ENCODE peak calls at places on chromosomes 3 and 15, in four cellular contexts. One of them, this sample, is unnamed.

GRCh38 chr15:74212494-74212893 is 9.9 kb upstream of the STRA6 start:
- DNase-seq in A549: no peak
- DNase-seq in IMR-90: no peak
- DNase-seq in cardiac muscle cell: no peak
- DNase-seq in this sample: no peak

GRCh38 chr15:66565731-66566130 is at the start of gene LCTL:
- DNase-seq in A549: no peak
- DNase-seq in IMR-90: peak; percentile 72
- DNase-seq in cardiac muscle cell: peak; percentile 34
- DNase-seq in this sample: no peak

GRCh38 chr3:149114458-149114857 is 15.0 kb upstream of the HPS3 start:
- DNase-seq in A549: no peak
- DNase-seq in IMR-90: no peak
- DNase-seq in cardiac muscle cell: no peak
- DNase-seq in this sample: no peak

GRCh38 chr3:87798567-87798947 is 260.2 kb downstream of the CGGBP1 start:
- DNase-seq in A549: no peak
- DNase-seq in IMR-90: no peak
- DNase-seq in cardiac muscle cell: no peak
- DNase-seq in this sample: no peak

GRCh38 chr15:88274534-88275460 is 18.3 kb upstream of the NTRK3 start:
- DNase-seq in A549: peak; percentile 91
- DNase-seq in IMR-90: peak; percentile 50
- DNase-seq in cardiac muscle cell: peak; percentile 79
- DNase-seq in this sample: peak; percentile 52

GRCh38 chr3:176766862-176767261 is 430.4 kb downstream of the TBL1XR1 start:
- DNase-seq in A549: no peak
- DNase-seq in IMR-90: no peak
- DNase-seq in cardiac muscle cell: no peak
- DNase-seq in this sample: no peak

GRCh38 chr3:126858401-126858800 is 124.5 kb upstream of the PLXNA1 start:
- DNase-seq in A549: no peak
- DNase-seq in IMR-90: no peak
- DNase-seq in cardiac muscle cell: no peak
- DNase-seq in this sample: no peak

GRCh38 chr15:42457445-42458442 is 33.2 kb downstream of the ZNF106 start:
- DNase-seq in A549: no peak
- DNase-seq in IMR-90: peak; percentile 94
- DNase-seq in cardiac muscle cell: peak; percentile 93
- DNase-seq in this sample: no peak

GRCh38 chr3:175932586-175932985 is 1073.5 kb downstream of the NAALADL2 start:
- DNase-seq in A549: no peak
- DNase-seq in IMR-90: peak; percentile 6
- DNase-seq in cardiac muscle cell: no peak
- DNase-seq in this sample: no peak

GRCh38 chr3:31699309-31699953 is 166.7 kb downstream of the STT3B start:
- DNase-seq in A549: peak; percentile 34
- DNase-seq in IMR-90: no peak
- DNase-seq in cardiac muscle cell: no peak
- DNase-seq in this sample: no peak
- TF ChIP-seq CTCF in A549: no peak
- TF ChIP-seq CTCF in IMR-90: no peak
- TF ChIP-seq CTCF in cardiac muscle cell: no peak
- TF ChIP-seq CTCF in this sample: no peak

GRCh38 chr3:111072016-111072891 is 638 bp downstream of the NECTIN3 start:
- DNase-seq in A549: peak; percentile 7
- DNase-seq in IMR-90: peak; percentile 25
- DNase-seq in cardiac muscle cell: peak; percentile 58
- DNase-seq in this sample: no peak
- TF ChIP-seq CTCF in A549: no peak
- TF ChIP-seq CTCF in IMR-90: no peak
- TF ChIP-seq CTCF in cardiac muscle cell: no peak
- TF ChIP-seq CTCF in this sample: no peak

GRCh38 chr15:77907824-77908751 is 169.4 kb downstream of the TBC1D2B start:
- DNase-seq in A549: no peak
- DNase-seq in IMR-90: peak; percentile 18
- DNase-seq in cardiac muscle cell: peak; percentile 76
- DNase-seq in this sample: no peak
- TF ChIP-seq CTCF in A549: no peak
- TF ChIP-seq CTCF in IMR-90: peak; percentile 32
- TF ChIP-seq CTCF in cardiac muscle cell: peak; percentile 67
- TF ChIP-seq CTCF in this sample: no peak

DNA sequence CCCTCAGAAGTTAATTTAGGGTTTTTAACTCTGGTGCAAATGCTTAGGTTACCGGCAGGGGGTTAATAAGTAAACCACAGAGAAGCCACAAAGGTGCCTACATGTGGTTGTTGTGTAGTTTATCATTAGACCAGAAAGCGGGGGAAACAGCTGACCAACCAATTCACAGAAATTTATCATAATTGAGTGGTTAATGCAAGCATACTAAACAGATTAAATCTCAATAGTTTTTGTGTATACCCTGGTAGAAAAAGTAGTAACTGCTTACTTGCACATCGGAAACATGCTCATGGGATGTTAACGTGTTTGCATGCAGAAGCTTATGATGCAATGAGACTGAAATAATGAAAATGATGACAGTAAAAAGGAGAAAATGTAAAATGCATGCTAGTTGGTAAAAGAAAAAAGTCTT is 316.0 kb downstream of the PTPRG start:
- DNase-seq in A549: peak; percentile 3
- DNase-seq in IMR-90: no peak
- DNase-seq in cardiac muscle cell: no peak
- DNase-seq in this sample: no peak
- TF ChIP-seq CTCF in A549: no peak
- TF ChIP-seq CTCF in IMR-90: no peak
- TF ChIP-seq CTCF in cardiac muscle cell: peak; percentile 12
- TF ChIP-seq CTCF in this sample: no peak

DNA sequence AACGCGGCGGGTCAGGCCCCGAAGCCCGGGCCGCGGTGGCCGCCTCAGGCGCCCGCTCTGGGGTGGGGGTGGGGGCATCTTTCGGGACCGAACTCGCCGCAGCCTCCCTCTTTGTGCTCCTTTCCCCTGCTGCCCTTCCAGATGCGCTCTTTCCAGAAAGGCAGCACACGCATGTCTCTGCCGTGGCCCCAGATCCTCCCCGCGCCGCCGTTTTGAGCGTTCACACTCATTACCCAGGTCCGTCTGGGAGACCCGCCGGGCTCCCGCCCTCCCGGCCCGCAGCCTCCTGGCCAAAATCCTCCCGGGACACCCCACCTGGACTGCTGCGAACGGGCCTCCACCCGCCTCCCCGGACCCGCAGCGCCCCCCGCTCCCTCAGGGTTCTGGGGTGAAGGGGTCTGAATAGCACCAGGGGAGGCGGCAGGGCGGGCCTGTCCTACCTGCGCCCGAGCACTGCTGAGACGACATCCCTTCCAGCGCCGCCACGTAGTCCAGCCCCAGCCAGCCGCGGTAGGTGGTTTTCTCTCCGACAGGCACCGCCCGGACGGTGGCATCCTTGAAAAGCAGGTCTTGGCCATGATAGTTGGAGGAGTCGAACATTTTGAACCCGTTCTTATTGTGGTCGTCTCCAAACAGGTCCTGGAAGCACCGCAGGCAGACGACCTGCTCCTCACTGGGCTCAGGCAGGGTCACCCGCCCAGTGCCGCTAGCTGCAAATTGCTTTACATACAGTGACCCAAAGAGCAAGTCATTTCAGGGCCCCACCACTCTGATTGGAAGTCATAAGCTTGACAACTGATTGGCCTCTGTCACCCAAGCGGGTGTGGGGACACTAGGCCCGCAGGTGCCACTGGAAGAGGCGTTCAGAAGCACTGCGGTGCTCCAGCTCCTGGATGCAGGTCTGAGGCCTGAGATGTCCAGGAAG is 25.9 kb downstream of the MELTF start:
- DNase-seq in A549: no peak
- DNase-seq in IMR-90: no peak
- DNase-seq in cardiac muscle cell: no peak
- DNase-seq in this sample: peak; percentile 22
- TF ChIP-seq CTCF in A549: no peak
- TF ChIP-seq CTCF in IMR-90: no peak
- TF ChIP-seq CTCF in cardiac muscle cell: no peak
- TF ChIP-seq CTCF in this sample: no peak

This sample was measured in B cell.